ENCODE peak calls at places on chromosomes 1 and 21, in eight cellular contexts. M is PC-3, V is endothelial cell of umbilical vein, H is mammary epithelial cell, Z is fibroblast of lung, G is GM12878, T is HCT116, Y is hepatocyte. E is an unnamed sample.
A peak's percentile ranks its signal among the peaks of the same experiment; 100 is the strongest.

GRCh38 chr1:192401832-192402231 is 85.0 kb downstream of the RGS21 start:
- DNase-seq in M (peak; percentile 15), V (peak; percentile 4), H (peak; percentile 37), Z (peak; percentile 66), G (no peak), T (no peak), Y (no peak), E (no peak)

GRCh38 chr1:165671531-165671930 is 26.8 kb downstream of the ALDH9A1 start:
- DNase-seq in M (no peak), V (no peak), H (no peak), Z (no peak), G (no peak), T (no peak), Y (no peak), E (no peak)

GRCh38 chr1:245803666-245804037 is 648.9 kb downstream of the KIF26B start:
- DNase-seq in M (no peak), V (no peak), H (no peak), Z (no peak), G (no peak), T (no peak), Y (no peak), E (no peak)

GRCh38 chr1:31380181-31380580 is 7.3 kb upstream of the FABP3 start:
- DNase-seq in M (no peak), V (no peak), H (no peak), Z (no peak), G (no peak), T (no peak), Y (no peak), E (no peak)

GRCh38 chr1:237507005-237507404 is 383.7 kb downstream of the ZP4 start:
- DNase-seq in M (no peak), V (no peak), H (no peak), Z (no peak), G (peak; percentile 35), T (no peak), Y (no peak), E (no peak)

GRCh38 chr1:198575715-198576641 is 35.5 kb upstream of the ATP6V1G3 start:
- DNase-seq in M (peak; percentile 79), V (no peak), H (peak; percentile 38), Z (peak; percentile 58), G (no peak), T (no peak), Y (no peak), E (no peak)

GRCh38 chr21:42523941-42524340 is 10.3 kb downstream of the SLC37A1 start:
- DNase-seq in M (peak; percentile 8), V (no peak), H (no peak), Z (no peak), G (no peak), T (no peak), Y (peak; percentile 48), E (no peak)

GRCh38 chr1:178693368-178693767 is 31.7 kb upstream of the RALGPS2 start:
- DNase-seq in M (no peak), V (no peak), H (no peak), Z (no peak), G (no peak), T (peak; percentile 21), Y (peak; percentile 25), E (no peak)

GRCh38 chr1:195849180-195849579 is 759.1 kb downstream of the KCNT2 start:
- DNase-seq in M (no peak), V (no peak), H (no peak), Z (no peak), G (no peak), T (no peak), Y (no peak), E (no peak)

GRCh38 chr1:234620272-234620711 is 10.3 kb upstream of the IRF2BP2 start:
- DNase-seq in M (no peak), V (no peak), H (no peak), Z (peak; percentile 38), G (no peak), T (no peak), Y (no peak), E (no peak)

GRCh38 chr1:150881331-150882070 is 5.1 kb upstream of the ARNT start:
- DNase-seq in M (peak; percentile 63), V (no peak), H (peak; percentile 90), Z (peak; percentile 90), G (no peak), T (no peak), Y (no peak), E (no peak)

GRCh38 chr1:33348676-33349080 is 27.8 kb upstream of the A3GALT2 start:
- DNase-seq in M (no peak), V (peak; percentile 44), H (no peak), Z (no peak), G (no peak), T (no peak), Y (no peak), E (no peak)

GRCh38 chr1:19229229-19229628 is 19.2 kb upstream of the UBR4 start:
- DNase-seq in M (no peak), V (no peak), H (no peak), Z (no peak), G (no peak), T (no peak), Y (no peak), E (no peak)

GRCh38 chr1:44602675-44603610 is 71.3 kb downstream of the TMEM53 start:
- DNase-seq in M (no peak), V (no peak), H (no peak), Z (no peak), G (no peak), T (no peak), Y (no peak), E (no peak)

GRCh38 chr1:59136541-59137335 is 160.2 kb upstream of the FGGY start:
- DNase-seq in M (no peak), V (no peak), H (peak; percentile 53), Z (peak; percentile 48), G (no peak), T (no peak), Y (no peak), E (no peak)

GRCh38 chr1:187001198-187001904 is 172.6 kb downstream of the PLA2G4A start:
- DNase-seq in M (peak; percentile 61), V (peak; percentile 24), H (peak; percentile 85), Z (peak; percentile 95), G (no peak), T (no peak), Y (no peak), E (peak; percentile 66)

GRCh38 chr1:202192770-202193613 is 607 bp upstream of the LGR6 start:
- DNase-seq in M (peak; percentile 58), V (peak; percentile 49), H (no peak), Z (peak; percentile 31), G (no peak), T (no peak), Y (peak; percentile 78), E (peak; percentile 59)

GRCh38 chr1:25433389-25434186 is 2.9 kb downstream of the MACO1 start:
- DNase-seq in M (no peak), V (peak; percentile 18), H (no peak), Z (no peak), G (no peak), T (no peak), Y (no peak), E (no peak)

GRCh38 chr21:31872452-31873274 is at the start of gene HUNK:
- DNase-seq in M (no peak), V (no peak), H (peak; percentile 34), Z (peak; percentile 37), G (no peak), T (no peak), Y (peak; percentile 76), E (peak; percentile 59)

GRCh38 chr1:84166797-84167196 is 22.7 kb downstream of the PRKACB start:
- DNase-seq in M (no peak), V (no peak), H (no peak), Z (no peak), G (no peak), T (no peak), Y (no peak), E (no peak)

GRCh38 chr21:44926364-44927101 is 5.8 kb upstream of the ITGB2 start:
- DNase-seq in M (peak; percentile 21), V (no peak), H (peak; percentile 83), Z (peak; percentile 64), G (no peak), T (no peak), Y (no peak), E (no peak)
- H3K4me1 ChIP-seq in M (peaks cover 71% of the 10 kb centered on the region), V (peaks cover 27% of the 10 kb centered on the region), H (peaks cover 49% of the 10 kb centered on the region), Z (peaks cover 12% of the 10 kb centered on the region), G (peaks cover 43% of the 10 kb centered on the region), T (peaks cover 20% of the 10 kb centered on the region), Y (peaks cover 16% of the 10 kb centered on the region), E (peaks cover 79% of the 10 kb centered on the region)

GRCh38 chr1:50420283-50420682 is 3.0 kb downstream of the DMRTA2 start:
- DNase-seq in M (no peak), V (no peak), H (no peak), Z (no peak), G (no peak), T (no peak), Y (no peak), E (no peak)
- TF ChIP-seq EZH2 in M (no peak), V (no peak), H (no peak), Z (no peak), G (no peak), T (no peak), Y (peak; percentile 69), E (no peak)

DNA sequence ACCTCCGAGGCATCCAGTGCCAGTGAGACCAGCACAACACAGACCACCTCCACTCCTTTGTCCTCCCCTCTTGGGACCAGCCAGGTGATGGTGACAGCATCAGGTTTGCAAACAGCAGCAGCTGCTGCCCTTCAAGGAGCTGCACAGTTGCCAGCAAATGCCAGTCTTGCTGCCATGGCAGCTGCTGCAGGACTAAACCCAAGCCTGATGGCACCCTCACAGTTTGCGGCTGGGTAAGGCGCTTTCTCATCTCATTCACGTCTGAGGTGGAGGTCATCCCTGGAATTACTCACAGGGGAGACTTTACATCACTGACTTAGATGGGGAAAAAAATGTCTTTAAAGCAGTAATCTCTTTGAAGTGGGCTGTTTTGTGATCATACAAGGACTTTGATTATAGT is 106.3 kb downstream of the CD247 start:
- DNase-seq in M (no peak), V (no peak), H (no peak), Z (no peak), G (no peak), T (no peak), Y (no peak), E (no peak)
- H3K4me3 ChIP-seq in M (no peak overlapping the region), V (no peak overlapping the region), H (no peak overlapping the region), Z (no peak overlapping the region), G (no peak overlapping the region), T (no peak overlapping the region), Y (no peak overlapping the region), E (no peak overlapping the region)

DNA sequence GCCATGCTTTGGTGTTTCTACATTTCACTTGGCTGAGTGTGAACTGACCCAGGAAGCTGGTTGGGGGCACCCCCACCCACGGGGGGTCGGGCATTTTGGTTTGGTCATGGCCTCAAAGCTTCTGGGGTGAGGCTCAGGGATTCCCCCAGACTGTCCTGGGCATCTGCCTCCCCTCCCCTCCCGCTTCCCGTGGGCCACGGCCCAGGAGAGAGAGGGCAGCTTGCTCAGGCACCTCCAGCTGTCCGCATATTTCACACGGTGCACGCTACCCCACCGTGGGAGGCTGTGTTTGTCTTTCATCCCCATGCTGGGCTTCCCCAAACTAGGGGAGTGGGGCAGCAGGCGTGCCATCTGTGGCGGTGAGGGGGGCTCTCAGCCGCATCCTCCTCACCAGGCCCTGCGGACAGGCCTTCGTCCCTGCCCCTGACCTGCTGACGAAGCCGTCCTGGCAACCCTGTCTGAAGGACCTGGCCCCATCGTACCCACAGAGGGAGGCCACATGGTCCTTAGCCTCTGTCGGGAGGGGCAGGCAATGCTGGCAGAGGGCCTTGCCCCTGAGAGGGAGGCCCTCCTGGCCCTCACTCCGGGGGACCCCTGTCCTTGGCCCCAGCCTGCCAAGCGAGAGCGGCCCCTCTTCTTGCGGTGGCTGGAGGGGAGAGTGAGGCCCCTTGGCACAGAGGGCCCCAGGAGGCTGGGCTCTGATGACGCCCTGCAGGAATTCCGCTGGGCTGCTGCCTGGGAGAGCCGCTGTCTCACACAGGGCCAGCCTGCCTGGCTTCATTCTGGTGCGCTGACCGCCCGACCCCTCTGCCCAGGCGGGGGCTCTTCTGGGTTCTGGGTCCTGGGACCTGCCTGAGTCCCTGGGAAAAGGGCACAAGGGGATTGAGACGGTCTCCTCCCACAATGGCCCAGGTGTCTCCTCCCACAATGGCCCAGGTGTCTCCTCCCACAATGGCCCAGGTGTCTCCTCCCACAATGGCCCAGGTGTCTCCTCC is 22.1 kb downstream of the TP73 start:
- DNase-seq in M (no peak), V (no peak), H (no peak), Z (no peak), G (peak; percentile 60), T (no peak), Y (no peak), E (no peak)
- H3K4me1 ChIP-seq in M (peaks cover 7% of the 10 kb centered on the region), V (no peaks in the 10 kb centered on the region), H (peaks cover 7% of the 10 kb centered on the region), Z (no peaks in the 10 kb centered on the region), G (peaks cover 87% of the 10 kb centered on the region), T (peaks cover 23% of the 10 kb centered on the region), Y (no peaks in the 10 kb centered on the region), E (peaks cover 9% of the 10 kb centered on the region)